ENCODE peak calls at places on chromosomes 5 and 9, in seven cellular contexts. T is HCT116, X is endothelial cell of umbilical vein, N is suprapubic skin, I is sigmoid colon, A is right lobe of liver, D is uterus. R is an unnamed sample. For H3K4me1, the result is how much of the 10 kb centered on the place peaks cover.

GRCh38 chr5:68957591-68957990 is 136.2 kb upstream of the SLC30A5 start:
- DNase-seq in T (no peak), D (no peak), I (no peak), X (no peak), A (peak), N (no peak), R (no peak)

GRCh38 chr5:132687995-132688394 is 14.2 kb downstream of the IL4 start:
- DNase-seq in D (no peak), A (no peak), T (no peak), X (no peak), N (no peak), I (no peak), R (no peak)

GRCh38 chr9:1639166-1639565 is 376.0 kb upstream of the SMARCA2 start:
- DNase-seq in X (no peak), T (no peak), D (no peak), I (no peak), N (no peak), A (no peak), R (no peak)

GRCh38 chr5:10489810-10490426 is 48.2 kb downstream of the ROPN1L start:
- DNase-seq in T (no peak), X (peak), D (no peak), A (no peak), I (no peak), N (no peak), R (no peak)

GRCh38 chr9:112912636-112913035 is 22.0 kb upstream of the SLC46A2 start:
- DNase-seq in D (no peak), I (no peak), A (no peak), N (no peak), X (no peak), T (no peak), R (no peak)

GRCh38 chr9:126788631-126789349 is 16.1 kb upstream of the ZBTB43 start:
- DNase-seq in I (peak), T (no peak), X (no peak), D (no peak), N (no peak), A (no peak), R (no peak)

GRCh38 chr9:77375956-77376532 is 198.7 kb downstream of the VPS13A start:
- DNase-seq in I (no peak), T (no peak), D (no peak), A (no peak), N (no peak), X (no peak), R (no peak)

GRCh38 chr5:180100621-180101450 is 29.3 kb upstream of the RNF130 start:
- DNase-seq in N (peak), X (no peak), D (no peak), A (no peak), I (no peak), T (no peak), R (no peak)

GRCh38 chr5:38755171-38755570 is 90.6 kb upstream of the OSMR start:
- DNase-seq in T (no peak), D (no peak), I (no peak), X (no peak), N (no peak), A (no peak), R (no peak)

GRCh38 chr5:94777163-94777885 is 158.9 kb downstream of the SLF1 start:
- DNase-seq in X (no peak), N (no peak), I (no peak), T (no peak), A (no peak), D (no peak), R (no peak)

GRCh38 chr9:13898957-13899356 is 415.0 kb downstream of the NFIB start:
- DNase-seq in T (no peak), D (no peak), I (no peak), N (no peak), X (peak), A (no peak), R (no peak)

GRCh38 chr5:27308151-27308550 is 269.8 kb upstream of the CDH9 start:
- DNase-seq in D (no peak), T (no peak), I (no peak), N (no peak), A (no peak), X (no peak), R (no peak)

GRCh38 chr5:93296338-93296737 is 284.7 kb downstream of the NR2F1-AS1 start:
- DNase-seq in I (no peak), T (no peak), N (no peak), A (no peak), X (peak), D (no peak), R (no peak)

GRCh38 chr9:124228516-124228915 is 29.2 kb upstream of the NEK6 start:
- DNase-seq in A (peak), D (no peak), I (peak), X (no peak), N (no peak), T (no peak), R (no peak)

GRCh38 chr9:110006657-110007056 is 201.3 kb downstream of the C9orf152 start:
- DNase-seq in D (no peak), N (no peak), T (no peak), I (no peak), A (no peak), X (no peak), R (no peak)

GRCh38 chr9:132531187-132531586 is 51.2 kb upstream of the BARHL1 start:
- DNase-seq in A (no peak), N (no peak), D (no peak), I (peak), X (no peak), T (no peak), R (no peak)

GRCh38 chr5:151745071-151745705 is 13.2 kb downstream of the ATOX1 start:
- DNase-seq in X (peak), T (peak), I (peak), A (peak), N (no peak), D (no peak), R (no peak)

GRCh38 chr5:72451771-72452505 is 55.3 kb downstream of the ZNF366 start:
- DNase-seq in I (peak), X (peak), T (no peak), N (peak), D (peak), A (peak), R (peak)

GRCh38 chr5:142571351-142571750 is 114.5 kb downstream of the FGF1 start:
- DNase-seq in A (no peak), D (no peak), I (no peak), N (no peak), T (no peak), X (no peak), R (no peak)

GRCh38 chr9:111839387-111839786 is 44.6 kb upstream of the SHOC1 start:
- DNase-seq in X (peak), D (peak), N (no peak), A (no peak), I (peak), T (no peak), R (no peak)

GRCh38 chr5:56676091-56676768 is 139.1 kb upstream of the MAP3K1 start:
- DNase-seq in I (no peak), N (no peak), X (no peak), A (no peak), D (no peak), T (peak), R (no peak)

GRCh38 chr5:137461636-137462596 is 37.2 kb downstream of the SPOCK1 start:
- DNase-seq in X (no peak), D (no peak), I (no peak), N (no peak), T (no peak), A (no peak), R (no peak)

GRCh38 chr9:124695280-124695890 is 75.7 kb downstream of the NR6A1 start:
- DNase-seq in I (no peak), N (no peak), X (no peak), T (no peak), A (no peak), D (no peak), R (no peak)

GRCh38 chr9:2093920-2094597 is 78.9 kb downstream of the SMARCA2 start:
- DNase-seq in T (no peak), N (no peak), A (no peak), I (no peak), X (peak), D (no peak), R (no peak)

GRCh38 chr9:121840838-121841760 is 189.7 kb downstream of the DAB2IP start:
- DNase-seq in D (peak), A (peak), T (no peak), X (no peak), N (no peak), I (peak), R (no peak)

GRCh38 chr5:158013939-158014338 is 155.0 kb upstream of the CLINT1 start:
- DNase-seq in X (peak), D (peak), I (no peak), A (peak), T (no peak), N (no peak), R (no peak)

GRCh38 chr5:62886603-62887315 is 308.1 kb downstream of the LRRC70 start:
- DNase-seq in A (no peak), N (no peak), X (no peak), D (no peak), I (no peak), T (no peak), R (no peak)

GRCh38 chr5:74240783-74241750 is 399.5 kb downstream of the ENC1 start:
- DNase-seq in I (no peak), T (no peak), X (no peak), N (no peak), D (no peak), A (no peak), R (no peak)

GRCh38 chr5:29367176-29367833 is 1826.2 kb upstream of the CDH6 start:
- DNase-seq in A (no peak), D (no peak), T (no peak), X (no peak), I (no peak), N (no peak), R (no peak)

GRCh38 chr9:96459268-96460007 is 9.5 kb downstream of the HABP4 start:
- DNase-seq in I (no peak), X (no peak), N (no peak), A (no peak), T (no peak), D (no peak), R (no peak)

GRCh38 chr5:75666801-75667200 is 50.4 kb downstream of the POC5 start:
- DNase-seq in X (no peak), T (no peak), N (no peak), A (no peak), I (no peak), D (no peak), R (no peak)

GRCh38 chr5:54738118-54738972 is 220.8 kb downstream of the SNX18 start:
- DNase-seq in T (no peak), X (peak), N (no peak), D (no peak), I (peak), A (peak), R (peak)

GRCh38 chr9:107989544-107989943 is 500.0 kb upstream of the KLF4 start:
- DNase-seq in D (peak), X (no peak), I (peak), N (no peak), A (peak), T (no peak), R (no peak)

GRCh38 chr5:13569088-13569715 is 375.3 kb downstream of the DNAH5 start:
- DNase-seq in A (no peak), X (no peak), D (no peak), T (no peak), I (no peak), N (no peak), R (no peak)

GRCh38 chr5:143182106-143182505 is 221.4 kb downstream of the NR3C1 start:
- DNase-seq in N (no peak), I (no peak), X (no peak), A (no peak), T (no peak), D (no peak), R (no peak)

DNA sequence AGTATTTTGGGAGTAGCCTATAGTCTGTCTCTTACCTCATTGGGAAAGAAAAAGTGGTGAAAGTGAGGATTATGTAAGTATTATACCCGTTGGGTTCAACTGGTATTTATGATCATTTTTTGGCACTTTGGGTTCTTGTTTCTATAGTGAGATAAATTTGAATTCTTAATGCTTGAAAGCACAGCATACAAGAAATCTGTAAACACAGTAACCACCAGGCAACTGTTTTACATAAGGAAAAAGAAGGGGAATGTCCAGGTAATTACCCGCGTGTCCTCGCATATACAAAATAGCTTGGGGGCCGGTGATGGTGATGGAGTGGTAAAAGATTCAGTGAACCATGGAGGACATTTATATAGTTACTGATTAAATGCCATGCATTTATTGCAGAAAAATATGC is 60.5 kb downstream of the BASP1 start:
- DNase-seq in T (no peak), D (no peak), N (no peak), X (no peak), I (no peak), A (no peak), R (no peak)
- H3K4me1 ChIP-seq in T (under half), D (under half), N (under half), X (under half), I (under half), A (under half), R (under half)

GRCh38 chr5:321726-322251 is 275 bp downstream of the AHRR start:
- DNase-seq in D (no peak), X (no peak), T (no peak), A (no peak), I (no peak), N (peak), R (no peak)
- TF ChIP-seq POLR2A in D (no peak), X (no peak), T (no peak), A (no peak), I (no peak), N (no peak), R (no peak)

GRCh38 chr5:52774005-52774410 is 13.7 kb upstream of the ITGA1 start:
- DNase-seq in X (peak), D (no peak), N (no peak), T (no peak), I (no peak), A (peak), R (no peak)
- H3K4me1 ChIP-seq in X (under half), D (under half), N (under half), T (under half), I (under half), A (under half), R (under half)

DNA sequence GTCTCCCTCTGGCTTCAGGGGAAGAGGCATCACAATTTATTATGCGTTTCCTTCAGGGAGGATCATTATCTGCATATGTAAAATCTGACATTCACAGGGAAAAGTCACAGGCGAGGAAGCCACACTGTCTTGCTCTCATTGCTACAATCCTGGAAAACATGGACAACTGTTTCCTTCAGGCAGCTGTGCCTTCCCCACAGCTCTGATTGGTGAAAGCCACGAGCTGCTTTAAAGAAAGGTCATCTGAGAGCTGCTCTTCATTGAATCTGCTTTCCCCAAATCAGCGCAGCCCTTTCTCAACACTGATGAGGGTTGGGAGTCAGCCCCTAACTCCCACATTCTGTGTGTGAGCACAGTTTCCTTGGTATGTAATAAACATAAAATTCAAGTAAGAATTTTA is 397.7 kb downstream of the MED10 start:
- DNase-seq in A (no peak), T (no peak), X (no peak), I (no peak), N (no peak), D (no peak), R (peak)
- TF ChIP-seq POLR2A in A (no peak), T (no peak), X (no peak), I (no peak), N (no peak), D (no peak), R (no peak)

GRCh38 chr5:134964359-134965270 is 3.1 kb upstream of the CATSPER3 start:
- DNase-seq in I (no peak), X (no peak), N (no peak), T (no peak), D (no peak), A (no peak), R (no peak)
- H3K4me1 ChIP-seq in I (under half), X (under half), N (under half), T (under half), D (under half), A (under half), R (under half)

GRCh38 chr9:33108472-33108871 is 32.0 kb upstream of the SMU1 start:
- DNase-seq in N (no peak), I (no peak), T (no peak), D (no peak), X (no peak), A (no peak), R (no peak)
- TF ChIP-seq POLR2A in N (no peak), I (no peak), T (no peak), D (no peak), X (no peak), A (no peak), R (no peak)

GRCh38 chr5:148981353-148981752 is 81.5 kb downstream of the SH3TC2 start:
- DNase-seq in I (no peak), D (no peak), A (no peak), N (no peak), X (no peak), T (no peak), R (no peak)
- H3K4me1 ChIP-seq in I (under half), D (under half), A (under half), N (under half), X (under half), T (under half), R (under half)

GRCh38 chr9:36765468-36766341 is 193.0 kb downstream of the MELK start:
- DNase-seq in T (peak), X (peak), A (peak), N (no peak), I (peak), D (peak), R (no peak)
- TF ChIP-seq POLR2A in T (peak), X (no peak), A (no peak), N (no peak), I (no peak), D (no peak), R (no peak)

GRCh38 chr5:150461231-150461630 is 11.7 kb upstream of the RPS14 start:
- DNase-seq in D (no peak), X (no peak), A (no peak), I (no peak), N (no peak), T (no peak), R (no peak)

GRCh38 chr5:150457112-150457511 is 7.6 kb upstream of the RPS14 start:
- DNase-seq in D (no peak), T (no peak), A (no peak), I (no peak), X (no peak), N (no peak), R (no peak)

GRCh38 chr5:150457562-150458240 is 8.2 kb upstream of the RPS14 start:
- DNase-seq in D (no peak), T (no peak), X (no peak), I (no peak), N (no peak), A (no peak), R (no peak)

GRCh38 chr5:150460781-150461180 is 11.2 kb upstream of the RPS14 start:
- DNase-seq in T (no peak), N (no peak), I (no peak), D (no peak), A (no peak), X (no peak), R (no peak)

DNA sequence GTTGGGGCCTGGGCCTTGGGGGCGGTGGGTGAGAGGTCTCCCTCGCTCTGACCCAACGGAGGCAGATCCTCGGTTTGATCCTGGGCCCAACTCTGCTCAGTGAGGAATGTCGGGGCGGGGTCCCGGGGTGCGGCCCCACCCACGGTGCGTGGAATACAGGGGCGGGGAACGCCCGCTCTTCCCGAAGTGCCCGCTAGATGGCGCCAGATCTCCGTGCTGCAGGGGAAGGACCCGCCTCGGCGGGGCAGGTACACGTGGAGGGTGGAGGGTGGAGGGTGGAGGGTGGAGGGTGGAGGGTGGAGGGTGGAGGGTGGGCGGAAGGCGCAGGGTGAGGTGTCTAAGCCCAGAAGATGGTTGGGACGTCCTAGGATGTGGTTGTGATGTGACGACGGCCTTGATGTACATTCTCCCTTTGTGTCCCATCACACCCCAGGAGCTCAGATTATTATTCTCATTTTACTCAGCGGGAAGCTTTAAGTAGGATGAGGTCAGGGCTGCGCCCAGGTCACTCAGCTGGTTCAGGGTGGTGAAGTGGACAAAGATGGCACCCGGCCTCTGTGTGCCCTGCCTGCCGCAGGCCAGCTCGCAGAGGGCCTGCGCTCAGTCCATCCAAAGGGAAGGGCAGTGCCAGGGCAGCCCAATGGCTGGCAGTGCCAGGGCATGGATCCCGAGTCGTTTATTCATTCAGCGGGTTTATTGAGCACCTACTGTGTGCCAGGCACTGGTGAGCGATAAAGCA is 9.4 kb upstream of the RPS14 start:
- DNase-seq in A (peak), T (no peak), I (peak), N (peak), X (peak), D (peak), R (peak)
- H3K4me1 ChIP-seq in A (under half), T (under half), I (under half), N (under half), X (under half), D (under half), R (under half)

R was measured in esophagus muscularis mucosa.